ENCODE peak calls at places on chromosome 14, in six cellular contexts. Q is NCI-H2171 treated with DMSO at 0.1 percent for 48 hours; S is heart left ventricle; B is KBM-7; O is activated T-helper 1 cell treated with anti-CD3 and anti-CD28 coated beads, Interleukin-12 subunit alpha, Interleukin-12 subunit beta, Interleukin-2, Interleukin-4 antibody, amounts not matched to agents 30 ng/mL and 10 ng/mL and 1 ng/mL, durations not matched to agents 14 hours and 24 hours and 36 hours; I is T-helper 17 cell. J is an unnamed sample.

GRCh38 chr14:100584056-100585031 is 2.9 kb downstream of the BEGAIN start:
- DNase-seq in S (peak), B (no peak), O (no peak), I (no peak), Q (no peak), J (no peak)

GRCh38 chr14:77061630-77062029 is 33.1 kb upstream of the IRF2BPL start:
- DNase-seq in B (no peak), I (no peak), O (no peak), Q (no peak), S (no peak), J (no peak)

GRCh38 chr14:75343914-75344313 is 65.3 kb downstream of the FOS start:
- DNase-seq in S (no peak), Q (no peak), O (no peak), I (no peak), B (no peak), J (no peak)

GRCh38 chr14:28661171-28661772 is 105.3 kb upstream of the FOXG1 start:
- DNase-seq in I (no peak), B (no peak), O (no peak), Q (no peak), S (no peak), J (no peak)

GRCh38 chr14:100804558-100805309 is 21.2 kb upstream of the MEG3 start:
- DNase-seq in I (no peak), S (peak), Q (no peak), B (no peak), O (no peak), J (no peak)

GRCh38 chr14:106826833-106827369 is 1300.5 kb downstream of the TMEM121 start:
- DNase-seq in Q (no peak), S (no peak), B (no peak), O (no peak), I (no peak), J (no peak)

GRCh38 chr14:22231022-22231421 is 358.0 kb downstream of the DAD1 start:
- DNase-seq in S (no peak), I (no peak), B (peak), Q (no peak), O (no peak), J (no peak)

GRCh38 chr14:60485057-60485599 is 735 bp downstream of the C14orf39 start:
- DNase-seq in Q (no peak), I (no peak), S (no peak), O (no peak), B (no peak), J (peak)

GRCh38 chr14:75428230-75429104 is 645 bp downstream of the JDP2 start:
- DNase-seq in I (no peak), O (peak), S (peak), Q (no peak), B (no peak), J (no peak)

GRCh38 chr14:55794655-55795583 is 214.9 kb downstream of the KTN1 start:
- DNase-seq in O (no peak), S (no peak), I (no peak), Q (no peak), B (no peak), J (no peak)

GRCh38 chr14:103641181-103641580 is 12.2 kb downstream of the KLC1 start:
- DNase-seq in I (no peak), O (no peak), Q (no peak), B (no peak), S (no peak), J (no peak)

GRCh38 chr14:36512585-36513003 is 7.4 kb downstream of the NKX2-1 start:
- DNase-seq in Q (no peak), I (no peak), B (no peak), O (no peak), S (no peak), J (no peak)

GRCh38 chr14:69355955-69356321 is 42.2 kb downstream of the ERH start:
- DNase-seq in I (no peak), B (no peak), Q (no peak), O (no peak), S (no peak), J (no peak)

GRCh38 chr14:105335735-105336476 is 21.4 kb downstream of the PACS2 start:
- DNase-seq in S (peak), B (no peak), I (no peak), Q (peak), O (no peak), J (peak)